ENCODE peak calls at places on chromosome 2, in nine cellular contexts. K is NCI-H1092 treated with DMSO at 0.1 percent for 48 hours, O is anterior cingulate cortex, R is endodermal cell, E is IMR-90, Z is GM10248, A is neural progenitor cell, B is fibroblast of lung, H is nephron progenitor cell. N is an unnamed sample.

GRCh38 chr2:147378403-147378802 is 466.4 kb upstream of the ACVR2A start:
- DNase-seq in Z (no peak), E (no peak), B (no peak), O (no peak), K (no peak), A (no peak), H (no peak), R (no peak), N (no peak)

GRCh38 chr2:8319219-8319618 is 362.6 kb upstream of the ID2 start:
- DNase-seq in E (peak; percentile 25), B (no peak), O (no peak), H (no peak), Z (no peak), R (no peak), K (no peak), A (no peak), N (no peak)

GRCh38 chr2:108412995-108413726 is 35.4 kb downstream of the SULT1C4 start:
- DNase-seq in A (no peak), Z (no peak), R (no peak), O (no peak), B (peak; percentile 53), E (peak; percentile 91), K (no peak), H (no peak), N (no peak)

GRCh38 chr2:84697895-84698294 is 181.6 kb downstream of the DNAH6 start:
- DNase-seq in O (no peak), Z (no peak), K (no peak), A (no peak), R (no peak), B (no peak), H (no peak), E (no peak), N (no peak)

GRCh38 chr2:39735648-39736047 is 43.4 kb downstream of the THUMPD2 start:
- DNase-seq in B (no peak), H (no peak), R (no peak), A (no peak), Z (no peak), E (no peak), K (no peak), O (no peak), N (no peak)

GRCh38 chr2:241461693-241462677 is 46.4 kb downstream of the STK25 start:
- DNase-seq in Z (no peak), K (no peak), A (no peak), B (no peak), E (no peak), R (no peak), H (no peak), O (no peak), N (no peak)

GRCh38 chr2:225165052-225165451 is 122.8 kb upstream of the DOCK10 start:
- DNase-seq in R (no peak), A (no peak), B (peak; percentile 31), O (no peak), H (no peak), K (no peak), Z (no peak), E (peak; percentile 82), N (no peak)

GRCh38 chr2:27191107-27191829 is 20.6 kb upstream of the ATRAID start:
- DNase-seq in Z (peak; percentile 70), H (peak; percentile 51), R (peak; percentile 81), A (peak; percentile 71), K (peak; percentile 29), B (peak; percentile 81), E (peak; percentile 71), O (peak; percentile 9), N (no peak)

GRCh38 chr2:43031471-43032224 is 194.8 kb downstream of the ZFP36L2 start:
- DNase-seq in E (no peak), H (no peak), O (no peak), R (no peak), A (no peak), K (no peak), Z (no peak), B (no peak), N (no peak)

GRCh38 chr2:41782306-41783158 is 265.3 kb upstream of the PKDCC start:
- DNase-seq in K (peak; percentile 31), E (peak; percentile 30), B (peak; percentile 44), R (peak; percentile 66), H (peak; percentile 38), A (peak; percentile 42), O (peak; percentile 1), Z (peak; percentile 34), N (peak; percentile 55)

GRCh38 chr2:118968031-118968430 is 26.0 kb downstream of the MARCO start:
- DNase-seq in A (no peak), E (no peak), H (no peak), B (no peak), R (no peak), K (no peak), Z (no peak), O (no peak), N (no peak)

GRCh38 chr2:5977477-5977876 is 285.3 kb downstream of the SOX11 start:
- DNase-seq in H (no peak), K (no peak), Z (peak; percentile 0), E (no peak), A (no peak), B (no peak), R (no peak), O (no peak), N (no peak)

GRCh38 chr2:29920130-29920577 is 1.2 kb downstream of the ALK start:
- DNase-seq in E (no peak), K (no peak), B (peak; percentile 13), Z (peak; percentile 54), R (peak; percentile 97), H (peak; percentile 99), A (peak; percentile 94), O (peak; percentile 11), N (peak; percentile 74)

N was measured in head of caudate nucleus.